ENCODE peak calls at places on chromosomes 16 and 17, in five cellular contexts. D is IMR-90, P is mesenchymal stem cell, J is H1, G is neuronal stem cell. H is an unnamed sample.

GRCh38 chr17:73491648-73492047 is 152.6 kb downstream of the SDK2 start:
- DNase-seq in J (no peak), D (no peak), P (no peak), G (no peak), H (no peak)

GRCh38 chr16:83356266-83356665 is 451.5 kb upstream of the HSBP1 start:
- DNase-seq in G (peak), J (no peak), D (peak), P (peak), H (peak)

GRCh38 chr17:27807567-27808470 is 7.5 kb upstream of the NOS2 start:
- DNase-seq in J (no peak), D (no peak), P (no peak), G (no peak), H (no peak)

GRCh38 chr17:44115585-44116415 is 7.6 kb downstream of the HDAC5 start:
- DNase-seq in J (peak), P (peak), G (no peak), D (peak), H (peak)

GRCh38 chr17:72266099-72266852 is 145.5 kb downstream of the SOX9 start:
- DNase-seq in J (no peak), P (no peak), D (no peak), G (no peak), H (no peak)

GRCh38 chr17:17702821-17703607 is 21.8 kb downstream of the RAI1 start:
- DNase-seq in P (peak), D (no peak), J (no peak), G (no peak), H (peak)

GRCh38 chr16:67594956-67595355 is 32.6 kb downstream of the CTCF start:
- DNase-seq in G (no peak), J (no peak), P (peak), D (peak), H (peak)

GRCh38 chr16:16111639-16112038 is 111.7 kb downstream of the ABCC6 start:
- DNase-seq in G (no peak), P (no peak), D (no peak), J (no peak), H (no peak)

GRCh38 chr16:21167360-21167759 is 8.9 kb downstream of the LDAF1 start:
- DNase-seq in D (peak), G (no peak), J (no peak), P (peak), H (no peak)

GRCh38 chr16:15403392-15403995 is 7.9 kb downstream of the MPV17L start:
- DNase-seq in J (no peak), G (no peak), P (peak), D (no peak), H (peak)

GRCh38 chr17:58476812-58477211 is 11.4 kb downstream of the HSF5 start:
- DNase-seq in D (no peak), J (no peak), G (no peak), P (no peak), H (no peak)

GRCh38 chr16:79415983-79416641 is 184.4 kb downstream of the MAF start:
- DNase-seq in G (no peak), J (no peak), D (no peak), P (no peak), H (no peak)

GRCh38 chr16:2835638-2836493 is 5.8 kb downstream of the ZG16B start:
- DNase-seq in P (peak), J (no peak), G (no peak), D (peak), H (peak)

GRCh38 chr17:21286771-21287702 is 2.5 kb downstream of the MAP2K3 start:
- DNase-seq in J (no peak), D (no peak), P (no peak), G (no peak), H (no peak)

GRCh38 chr16:84829168-84829965 is 9.6 kb downstream of the CRISPLD2 start:
- DNase-seq in P (peak), D (peak), G (no peak), J (no peak), H (no peak)
- H2BK5ac ChIP-seq in P (no peak), D (peak), G (no peak), J (no peak), H (no peak)

DNA sequence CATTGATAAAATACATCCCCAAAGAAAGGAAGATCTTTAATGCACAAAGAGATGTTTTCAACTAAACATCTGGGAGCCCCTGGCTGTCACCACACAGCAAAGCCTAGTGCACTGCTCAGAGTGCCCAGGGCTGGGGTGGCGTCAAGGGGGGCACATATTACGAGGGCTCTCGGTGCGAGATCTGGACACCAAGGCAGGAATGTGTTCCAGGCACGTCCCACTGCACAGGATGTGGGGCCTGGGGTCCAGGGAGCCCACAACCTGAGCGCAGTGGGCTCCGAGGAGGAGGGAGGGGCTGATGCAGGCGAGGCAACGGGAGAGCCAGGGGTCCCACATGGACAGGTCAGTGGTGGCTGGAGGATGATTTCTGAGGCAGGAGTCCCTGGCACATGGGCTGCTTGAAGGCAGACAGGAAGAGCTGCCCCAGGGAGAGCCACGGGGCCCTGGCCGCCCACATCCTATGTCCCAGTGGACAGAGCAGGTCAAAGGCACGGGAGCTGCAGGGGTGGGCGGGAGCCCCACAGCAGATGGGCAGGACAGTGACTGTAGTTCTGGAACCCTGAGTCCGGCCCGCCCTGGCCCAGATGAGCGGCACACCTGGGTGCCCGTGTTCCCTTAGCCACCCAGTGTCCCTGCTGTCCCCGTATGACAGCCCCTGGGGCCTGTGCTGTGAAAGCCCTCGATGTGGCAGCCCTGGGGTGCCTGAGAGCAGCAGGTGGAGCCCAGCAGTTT is 56.4 kb downstream of the ZNF778 start:
- DNase-seq in P (no peak), J (no peak), G (no peak), D (no peak), H (no peak)
- H2BK5ac ChIP-seq in P (no peak), J (no peak), G (no peak), D (no peak), H (no peak)

GRCh38 chr17:52027620-52028019 is 130.9 kb downstream of the CA10 start:
- DNase-seq in D (no peak), P (peak), G (no peak), J (no peak), H (no peak)

GRCh38 chr17:52025231-52025630 is 133.3 kb downstream of the CA10 start:
- DNase-seq in D (no peak), G (no peak), P (peak), J (no peak), H (no peak)

GRCh38 chr17:52024296-52024870 is 134.1 kb downstream of the CA10 start:
- DNase-seq in J (no peak), G (no peak), P (no peak), D (no peak), H (peak)

GRCh38 chr17:52026075-52026474 is 132.4 kb downstream of the CA10 start:
- DNase-seq in G (no peak), D (no peak), J (no peak), P (peak), H (no peak)

DNA sequence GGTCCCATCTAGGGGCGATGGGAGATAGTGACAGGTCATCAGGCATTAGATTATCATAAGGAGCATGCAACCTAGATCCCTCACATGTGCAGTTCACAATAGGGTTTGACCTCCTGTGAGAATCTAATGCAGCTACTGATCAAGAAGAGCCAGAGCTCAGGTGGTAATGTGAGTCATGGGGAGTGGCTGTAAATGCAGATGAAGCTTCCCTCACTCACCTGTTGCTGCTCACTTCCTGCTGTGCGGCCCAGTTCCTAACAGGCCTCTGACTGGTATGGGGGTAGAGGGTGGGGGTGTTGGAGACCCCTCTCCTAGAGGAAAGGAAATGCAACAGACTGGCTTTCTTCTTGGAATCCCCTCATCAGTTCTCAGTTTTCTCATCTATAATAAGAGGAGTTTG is 131.4 kb downstream of the CA10 start:
- DNase-seq in P (no peak), J (no peak), D (no peak), G (no peak), H (peak)
- H2BK5ac ChIP-seq in P (no peak), J (no peak), D (no peak), G (no peak), H (no peak)

DNA sequence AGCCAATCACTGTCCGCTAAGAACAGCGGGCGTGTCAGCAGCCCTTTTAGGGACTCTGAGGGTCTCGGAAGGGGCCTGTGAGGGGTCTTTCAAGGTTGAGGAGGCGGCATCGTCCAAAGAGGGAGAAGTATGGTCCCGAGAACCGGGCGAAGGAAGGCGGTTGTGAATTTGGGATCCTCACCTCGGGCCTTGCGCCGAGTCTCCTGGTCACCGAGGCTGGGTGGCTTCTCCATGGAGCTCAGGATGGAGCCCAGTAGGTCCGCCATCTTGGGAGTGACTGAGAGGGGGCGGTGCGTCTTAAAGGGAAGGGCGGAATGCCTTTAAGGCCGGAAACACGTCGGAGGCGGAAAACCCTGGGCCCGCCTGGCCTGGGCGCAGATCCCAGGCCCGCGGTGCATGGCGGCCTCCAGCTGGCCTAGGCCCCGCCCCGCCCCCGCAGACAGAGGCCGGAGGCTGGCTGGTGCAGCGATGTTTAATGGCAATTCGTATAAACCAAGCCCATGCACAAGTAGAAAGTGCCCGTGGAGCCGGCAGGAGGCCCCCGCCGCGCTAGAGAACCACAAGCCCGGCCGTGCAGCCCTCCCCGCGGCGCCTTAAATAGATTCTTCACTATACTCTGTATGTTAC is at the start of gene SPAG7:
- DNase-seq in J (peak), P (peak), D (peak), G (peak), H (peak)
- H2BK5ac ChIP-seq in J (peak), P (peak), D (peak), G (peak), H (peak)

GRCh38 chr17:77393274-77393600 is 252.5 kb downstream of the SEC14L1 start:
- DNase-seq in D (no peak), G (no peak), P (no peak), J (no peak), H (no peak)

GRCh38 chr17:77390870-77391269 is 250.1 kb downstream of the SEC14L1 start:
- DNase-seq in D (no peak), G (no peak), P (no peak), J (no peak), H (no peak)

GRCh38 chr17:77393867-77394539 is 253.2 kb downstream of the SEC14L1 start:
- DNase-seq in P (no peak), D (no peak), J (no peak), G (no peak), H (no peak)

GRCh38 chr17:77392376-77393273 is 251.9 kb downstream of the SEC14L1 start:
- DNase-seq in G (no peak), P (no peak), J (peak), D (no peak), H (peak)

DNA sequence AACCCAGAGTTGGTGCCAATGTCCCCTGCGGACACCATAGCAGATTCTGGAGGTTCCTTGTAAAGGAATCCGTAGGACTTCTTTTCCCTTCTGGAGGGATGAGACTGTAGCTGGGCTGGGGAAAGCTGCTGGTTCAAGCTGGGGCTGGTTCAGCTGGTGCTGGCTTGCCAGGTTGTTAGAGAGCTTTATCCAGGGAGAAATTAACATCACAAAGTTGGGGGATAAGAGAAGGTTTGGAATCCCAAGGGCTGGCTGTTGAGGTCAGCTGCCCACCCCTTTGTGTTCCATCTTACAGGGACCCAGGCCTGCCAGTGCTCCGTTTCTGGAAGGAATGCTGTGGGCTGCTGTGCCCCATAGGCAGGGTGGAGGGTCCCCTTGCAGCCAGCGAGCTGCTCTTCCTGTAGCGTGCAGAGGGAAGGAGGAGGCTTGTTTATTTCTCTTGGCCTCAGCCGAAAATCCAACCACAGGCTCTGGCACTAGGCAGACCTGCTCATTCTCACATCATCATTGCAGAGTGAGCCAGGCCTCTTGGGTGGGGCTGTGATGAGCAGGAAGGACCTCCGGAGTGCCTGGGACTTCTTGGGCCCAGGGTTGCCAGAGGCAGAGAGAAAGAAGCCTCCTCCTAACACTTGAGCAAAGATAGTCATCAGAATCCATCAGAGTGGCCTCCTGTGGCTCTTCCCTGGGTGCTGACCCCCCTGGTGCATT is 251.1 kb downstream of the SEC14L1 start:
- DNase-seq in J (no peak), P (peak), D (peak), G (no peak), H (peak)
- H2BK5ac ChIP-seq in J (peak), P (no peak), D (peak), G (peak), H (peak)

GRCh38 chr16:73041644-73042043 is 6.3 kb downstream of the ZFHX3 start:
- DNase-seq in J (no peak), G (no peak), D (no peak), P (no peak), H (no peak)

GRCh38 chr16:73040735-73041402 is 7.1 kb downstream of the ZFHX3 start:
- DNase-seq in P (no peak), J (no peak), D (no peak), G (no peak), H (no peak)

GRCh38 chr16:73037845-73038570 is 9.9 kb downstream of the ZFHX3 start:
- DNase-seq in D (no peak), P (no peak), G (no peak), J (no peak), H (no peak)

GRCh38 chr16:73042807-73043206 is 5.1 kb downstream of the ZFHX3 start:
- DNase-seq in P (no peak), D (no peak), J (no peak), G (no peak), H (no peak)

GRCh38 chr16:73040136-73040535 is 7.8 kb downstream of the ZFHX3 start:
- DNase-seq in G (no peak), J (no peak), D (no peak), P (no peak), H (peak)
- H2BK5ac ChIP-seq in G (no peak), J (peak), D (peak), P (no peak), H (no peak)

DNA sequence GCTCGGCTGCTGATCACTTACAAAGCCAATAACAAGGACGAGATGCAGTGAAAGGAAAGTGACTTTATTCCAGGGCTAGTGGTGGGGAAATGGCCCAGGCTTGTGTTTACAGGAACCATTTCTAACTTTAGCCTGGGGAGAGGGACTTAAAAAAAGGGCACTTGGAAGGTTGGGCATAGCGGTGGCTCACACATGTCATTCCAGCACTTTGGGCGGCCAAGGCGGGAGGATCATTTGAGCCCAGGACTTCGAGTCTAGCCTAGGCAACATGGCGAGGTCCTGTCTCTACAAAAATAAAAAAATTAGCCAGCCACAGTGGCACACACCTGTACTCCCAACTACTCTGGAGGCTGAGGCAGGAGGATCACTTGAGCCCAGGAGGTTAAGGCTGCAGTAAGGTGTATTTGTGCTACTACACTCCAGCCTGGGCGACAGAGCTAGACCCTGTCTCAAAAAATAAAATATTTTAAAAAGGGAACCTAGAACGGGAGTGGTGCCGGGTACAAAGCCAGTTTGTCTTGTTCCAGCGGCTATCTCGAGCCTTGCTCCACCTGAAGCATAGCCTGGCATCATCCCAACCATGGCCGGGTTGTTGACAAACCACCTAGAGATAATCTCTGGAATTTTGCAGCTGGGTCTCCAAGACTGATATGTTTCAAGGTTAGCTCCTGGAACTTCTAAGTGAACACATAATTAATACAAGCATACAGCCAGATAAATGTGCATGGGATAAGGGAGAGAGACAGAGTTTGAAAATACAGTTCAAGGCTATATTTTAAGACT is 5.7 kb upstream of the TVP23A start:
- DNase-seq in G (no peak), J (no peak), P (no peak), D (no peak), H (no peak)
- H2BK5ac ChIP-seq in G (no peak), J (no peak), P (no peak), D (no peak), H (no peak)

GRCh38 chr17:59762022-59762825 is 54.8 kb downstream of the VMP1 start:
- DNase-seq in P (peak), J (no peak), D (peak), G (no peak), H (no peak)

GRCh38 chr17:59762826-59763374 is 55.4 kb downstream of the VMP1 start:
- DNase-seq in G (no peak), D (no peak), J (no peak), P (no peak), H (no peak)

GRCh38 chr17:59760164-59760563 is 52.7 kb downstream of the VMP1 start:
- DNase-seq in D (no peak), G (no peak), P (no peak), J (no peak), H (no peak)

GRCh38 chr17:59763861-59764260 is 56.4 kb downstream of the VMP1 start:
- DNase-seq in G (no peak), J (no peak), P (peak), D (peak), H (peak)

GRCh38 chr17:59761385-59762021 is 54.0 kb downstream of the VMP1 start:
- DNase-seq in D (peak), J (no peak), P (peak), G (peak), H (peak)
- H2BK5ac ChIP-seq in D (peak), J (peak), P (peak), G (no peak), H (no peak)

DNA sequence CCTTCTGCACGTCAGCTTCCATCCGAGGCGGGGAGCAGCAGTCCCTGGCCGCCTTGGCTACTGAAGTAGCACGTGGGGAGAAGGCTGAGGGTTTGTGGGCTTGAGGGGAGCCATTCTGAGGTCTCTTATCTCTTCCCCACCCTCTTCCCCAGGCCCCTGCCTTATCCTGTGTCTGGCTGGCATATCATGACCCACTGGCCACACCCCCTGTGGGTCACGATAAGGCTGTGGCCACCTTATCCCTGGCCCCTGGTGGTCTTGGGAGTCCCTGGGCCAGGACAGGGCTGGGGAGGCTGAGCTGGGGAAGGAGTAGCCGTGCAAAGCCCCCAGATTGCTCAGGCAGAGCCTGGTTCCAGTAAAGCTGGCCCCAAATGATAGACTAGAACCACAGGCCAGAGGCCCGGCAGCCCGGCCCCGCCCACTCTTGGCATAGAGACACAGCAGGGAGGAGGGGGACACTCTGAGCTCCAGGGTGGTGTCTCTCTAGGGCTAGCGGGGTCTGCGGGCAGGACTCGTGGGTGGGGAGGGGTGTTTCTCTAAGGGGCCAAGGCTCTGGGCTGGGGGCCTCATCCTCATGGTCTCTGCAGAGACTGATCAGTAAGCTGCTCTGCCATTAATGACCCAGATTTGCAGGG is 7.6 kb downstream of the SPNS2 start:
- DNase-seq in D (no peak), G (no peak), P (no peak), J (no peak), H (no peak)
- H2BK5ac ChIP-seq in D (no peak), G (no peak), P (no peak), J (no peak), H (no peak)

GRCh38 chr17:75845933-75846700 is 1.9 kb upstream of the UNC13D start:
- DNase-seq in G (no peak), P (no peak), D (no peak), J (no peak), H (peak)
- H2BK5ac ChIP-seq in G (peak), P (no peak), D (no peak), J (no peak), H (no peak)